ENCODE peak calls at places on chromosomes 12 and 14, in seven cellular contexts. N is activated CD4-positive, alpha-beta T cell treated with anti-CD3 and anti-CD28 coated beads, Interleukin-2, amount 50 U/mL, for 1 hour; T is stimulated activated CD4-positive, alpha-beta T cell treated with anti-CD3 and anti-CD28 coated beads, TNF-alpha, amount 100 ng/mL, for 4 hours; Y is MCF 10A; H is endothelial cell; W is AG08395; P is NCI-H1694. R is an unnamed sample.
A peak's percentile ranks its signal among the peaks of the same experiment; 100 is the strongest.

GRCh38 chr12:91216871-91217270 is 34.3 kb upstream of the DCN start:
- DNase-seq in N (no peak), T (no peak), Y (no peak), H (no peak), W (no peak), P (no peak), R (no peak)

GRCh38 chr14:59017285-59017965 is 171.0 kb upstream of the DAAM1 start:
- DNase-seq in N (no peak), T (no peak), Y (no peak), H (no peak), W (no peak), P (no peak), R (no peak)

GRCh38 chr12:53048780-53049401 is 974 bp upstream of the TNS2 start:
- DNase-seq in N (no peak), T (no peak), Y (peak; percentile 78), H (peak; percentile 24), W (no peak), P (no peak), R (no peak)

GRCh38 chr12:92505373-92506340 is 197.1 kb upstream of the PLEKHG7 start:
- DNase-seq in N (peak; percentile 41), T (peak; percentile 50), Y (no peak), H (no peak), W (peak; percentile 15), P (peak; percentile 32), R (peak; percentile 27)

GRCh38 chr14:94388027-94388895 is at the start of gene SERPINA1:
- DNase-seq in N (no peak), T (no peak), Y (peak; percentile 91), H (no peak), W (no peak), P (peak; percentile 56), R (no peak)

GRCh38 chr12:52522346-52523011 is 2.3 kb upstream of the KRT5 start:
- DNase-seq in N (no peak), T (no peak), Y (peak; percentile 98), H (no peak), W (peak; percentile 39), P (no peak), R (no peak)

GRCh38 chr14:35419429-35419841 is 14.9 kb upstream of the NFKBIA start:
- DNase-seq in N (no peak), T (no peak), Y (peak; percentile 17), H (no peak), W (no peak), P (no peak), R (no peak)

GRCh38 chr12:77236066-77236465 is 170.7 kb upstream of the E2F7 start:
- DNase-seq in N (no peak), T (no peak), Y (no peak), H (no peak), W (peak; percentile 27), P (no peak), R (no peak)

GRCh38 chr14:40629144-40629543 is 977.5 kb upstream of the LRFN5 start:
- DNase-seq in N (no peak), T (no peak), Y (no peak), H (no peak), W (no peak), P (no peak), R (no peak)

GRCh38 chr12:75553398-75553797 is 42.0 kb upstream of the KRR1 start:
- DNase-seq in N (no peak), T (no peak), Y (no peak), H (no peak), W (peak; percentile 6), P (no peak), R (no peak)

GRCh38 chr12:51818567-51819300 is 29.8 kb downstream of the FIGNL2 start:
- DNase-seq in N (no peak), T (no peak), Y (peak; percentile 43), H (no peak), W (peak; percentile 93), P (no peak), R (no peak)

GRCh38 chr12:95918194-95918993 is 24.0 kb downstream of the CCDC38 start:
- DNase-seq in N (peak; percentile 24), T (peak; percentile 10), Y (peak; percentile 67), H (peak; percentile 41), W (peak; percentile 66), P (peak; percentile 2), R (peak; percentile 46)

GRCh38 chr14:53515264-53515663 is 362.1 kb upstream of the DDHD1 start:
- DNase-seq in N (no peak), T (no peak), Y (no peak), H (no peak), W (peak; percentile 37), P (no peak), R (no peak)

GRCh38 chr12:58090685-58091084 is 149.3 kb downstream of the ATP23 start:
- DNase-seq in N (no peak), T (no peak), Y (no peak), H (no peak), W (no peak), P (no peak), R (no peak)

GRCh38 chr12:101336400-101336799 is 56.5 kb downstream of the UTP20 start:
- DNase-seq in N (no peak), T (no peak), Y (no peak), H (no peak), W (no peak), P (no peak), R (no peak)

GRCh38 chr12:131642101-131642540 is 68.8 kb upstream of the SFSWAP start:
- DNase-seq in N (no peak), T (no peak), Y (no peak), H (no peak), W (no peak), P (no peak), R (no peak)

GRCh38 chr14:64718762-64719161 is 14.5 kb downstream of the PLEKHG3 start:
- DNase-seq in N (no peak), T (no peak), Y (no peak), H (no peak), W (no peak), P (no peak), R (no peak)

GRCh38 chr14:22520235-22520634 is 68.8 kb downstream of the DAD1 start:
- DNase-seq in N (no peak), T (no peak), Y (peak; percentile 42), H (no peak), W (no peak), P (no peak), R (no peak)

GRCh38 chr14:73457935-73458218 is 469 bp downstream of the NUMB start:
- DNase-seq in N (no peak), T (no peak), Y (peak; percentile 39), H (no peak), W (no peak), P (no peak), R (no peak)

GRCh38 chr14:94483729-94484275 is 7.8 kb upstream of the SERPINA9 start:
- DNase-seq in N (no peak), T (no peak), Y (no peak), H (no peak), W (no peak), P (no peak), R (no peak)

GRCh38 chr12:97386133-97386581 is 76.4 kb upstream of the RMST start:
- DNase-seq in N (no peak), T (no peak), Y (no peak), H (no peak), W (no peak), P (no peak), R (no peak)

GRCh38 chr14:68380304-68380840 is 412.5 kb downstream of the ZFP36L1 start:
- DNase-seq in N (no peak), T (no peak), Y (no peak), H (no peak), W (peak; percentile 21), P (no peak), R (no peak)

GRCh38 chr14:73863209-73863608 is 11.6 kb downstream of the PTGR2 start:
- DNase-seq in N (no peak), T (no peak), Y (no peak), H (no peak), W (no peak), P (no peak), R (no peak)

GRCh38 chr12:120584343-120585149 is 3.3 kb upstream of the POP5 start:
- DNase-seq in N (peak; percentile 58), T (peak; percentile 33), Y (peak; percentile 23), H (peak; percentile 48), W (peak; percentile 27), P (no peak), R (peak; percentile 53)

GRCh38 chr14:50659327-50659974 is 8.7 kb downstream of the SAV1 start:
- DNase-seq in N (no peak), T (no peak), Y (no peak), H (no peak), W (no peak), P (no peak), R (no peak)

GRCh38 chr14:75229923-75230792 is 48.5 kb upstream of the FOS start:
- DNase-seq in N (peak; percentile 30), T (peak; percentile 2), Y (peak; percentile 98), H (no peak), W (peak; percentile 31), P (no peak), R (peak; percentile 67)

GRCh38 chr12:105698047-105698446 is 367.6 kb downstream of the C12orf75 start:
- DNase-seq in N (no peak), T (no peak), Y (peak; percentile 6), H (no peak), W (no peak), P (no peak), R (no peak)

GRCh38 chr12:28424965-28425364 is 234.7 kb downstream of the CCDC91 start:
- DNase-seq in N (no peak), T (no peak), Y (no peak), H (no peak), W (peak; percentile 5), P (no peak), R (no peak)

GRCh38 chr12:119668315-119668651 is 350 bp downstream of the PRKAB1 start:
- DNase-seq in N (no peak), T (no peak), Y (peak; percentile 30), H (no peak), W (no peak), P (no peak), R (no peak)

GRCh38 chr12:613996-614726 is 49.1 kb downstream of the NINJ2 start:
- DNase-seq in N (no peak), T (no peak), Y (peak; percentile 14), H (no peak), W (peak; percentile 10), P (peak; percentile 44), R (no peak)

GRCh38 chr14:89347885-89348284 is 69.1 kb downstream of the FOXN3 start:
- DNase-seq in N (no peak), T (no peak), Y (no peak), H (no peak), W (no peak), P (no peak), R (no peak)

GRCh38 chr14:103280278-103280917 is 53.6 kb upstream of the EIF5 start:
- DNase-seq in N (no peak), T (no peak), Y (no peak), H (no peak), W (no peak), P (peak; percentile 24), R (no peak)

GRCh38 chr14:92615451-92615850 is 101.9 kb downstream of the RIN3 start:
- DNase-seq in N (peak; percentile 53), T (peak; percentile 21), Y (no peak), H (no peak), W (no peak), P (no peak), R (peak; percentile 85)

R was measured in effector memory CD8-positive, alpha-beta T cell.